ENCODE peak calls at places on chromosomes 16 and 17, in ten cellular contexts. C is CD4-positive, alpha-beta T cell; D is endothelial cell; B is HCT116; O is Calu3; E is cardiac fibroblast; U is body of pancreas; G is ovary; K is RWPE1; S is fibroblast of pulmonary artery. R is an unnamed sample.

GRCh38 chr17:76262732-76263344 is 2.3 kb upstream of the UBALD2 start:
- DNase-seq in C (no peak), D (no peak), B (no peak), O (peak; percentile 81), E (no peak), U (peak; percentile 88), G (no peak), K (no peak), S (no peak), R (no peak)

GRCh38 chr17:71548540-71549190 is 572.2 kb upstream of the SOX9 start:
- DNase-seq in C (no peak), D (no peak), B (no peak), O (no peak), E (no peak), U (no peak), G (no peak), K (peak; percentile 15), S (peak; percentile 0), R (no peak)

GRCh38 chr17:7111784-7112526 is 2.7 kb downstream of the ASGR2 start:
- DNase-seq in C (no peak), D (no peak), B (no peak), O (no peak), E (no peak), U (no peak), G (no peak), K (no peak), S (no peak), R (no peak)

GRCh38 chr17:71522383-71522782 is 598.4 kb upstream of the SOX9 start:
- DNase-seq in C (no peak), D (no peak), B (no peak), O (no peak), E (no peak), U (no peak), G (no peak), K (no peak), S (no peak), R (no peak)

GRCh38 chr17:41835214-41835799 is 725 bp downstream of the NT5C3B start:
- DNase-seq in C (no peak), D (no peak), B (no peak), O (no peak), E (no peak), U (no peak), G (no peak), K (peak; percentile 18), S (no peak), R (no peak)

GRCh38 chr17:70313031-70313430 is 143.7 kb downstream of the KCNJ2 start:
- DNase-seq in C (no peak), D (no peak), B (no peak), O (no peak), E (peak; percentile 13), U (no peak), G (no peak), K (no peak), S (peak; percentile 7), R (no peak)

GRCh38 chr17:1471931-1472727 is 16.1 kb upstream of the CRK start:
- DNase-seq in C (no peak), D (no peak), B (no peak), O (no peak), E (no peak), U (no peak), G (no peak), K (no peak), S (no peak), R (no peak)

GRCh38 chr16:56604966-56605365 is 3.4 kb upstream of the MT2A start:
- DNase-seq in C (no peak), D (no peak), B (no peak), O (no peak), E (no peak), U (no peak), G (no peak), K (no peak), S (no peak), R (no peak)

GRCh38 chr17:80504671-80505413 is 28.4 kb upstream of the NPTX1 start:
- DNase-seq in C (no peak), D (no peak), B (no peak), O (no peak), E (peak; percentile 24), U (no peak), G (no peak), K (no peak), S (peak; percentile 35), R (no peak)
- TF ChIP-seq CTCF in C (no peak), D (no peak), B (no peak), O (no peak), E (peak; percentile 16), U (no peak), G (no peak), K (no peak), S (no peak), R (no peak)

DNA sequence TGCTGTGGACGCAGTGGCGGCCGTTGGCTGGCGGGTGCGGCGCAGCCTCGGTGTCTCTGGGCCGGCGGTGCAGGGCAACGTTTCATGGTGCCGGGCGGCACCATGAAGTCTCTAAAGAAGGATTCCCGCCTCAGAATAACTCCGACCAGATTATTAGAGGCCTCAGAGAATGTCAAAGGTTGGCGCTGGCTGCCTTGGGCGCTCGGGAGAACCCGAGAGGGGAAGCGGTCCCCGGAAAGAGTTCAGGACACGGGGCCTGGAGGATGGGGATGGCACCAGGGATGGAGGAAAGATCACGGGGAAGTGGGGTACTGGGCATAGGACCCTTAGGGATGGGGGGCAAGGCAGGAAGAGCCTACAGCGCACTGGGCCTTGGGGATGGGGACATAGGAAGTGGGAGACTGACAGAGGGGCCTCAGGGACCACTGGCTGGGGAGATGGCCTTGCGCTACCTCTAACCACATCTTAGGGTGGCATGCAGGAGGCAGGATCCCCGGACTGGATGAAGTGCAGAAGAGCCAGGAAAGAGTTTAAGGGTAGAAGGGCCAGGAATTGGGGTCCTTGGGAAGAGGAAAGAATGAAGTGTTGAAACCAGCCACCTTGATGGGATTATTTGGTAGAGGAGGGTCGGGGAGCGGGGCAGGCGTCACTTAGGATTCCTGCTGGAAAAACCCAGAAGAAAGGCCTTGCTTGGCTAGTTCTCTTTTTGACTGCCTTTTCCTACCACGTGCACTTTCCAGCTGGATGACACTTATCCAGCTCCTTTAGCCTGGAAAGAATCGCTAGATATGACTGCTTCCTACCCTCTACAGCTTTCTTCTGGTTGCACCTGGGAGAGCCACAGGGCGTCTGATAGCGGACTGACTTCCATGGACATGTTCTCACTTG is 578 bp downstream of the MYCBPAP start:
- DNase-seq in C (no peak), D (no peak), B (no peak), O (no peak), E (no peak), U (no peak), G (no peak), K (no peak), S (no peak), R (no peak)
- TF ChIP-seq CTCF in C (no peak), D (no peak), B (no peak), O (peak; percentile 42), E (no peak), U (no peak), G (no peak), K (no peak), S (no peak), R (no peak)

GRCh38 chr17:35713069-35713728 is 18.2 kb upstream of the RASL10B start:
- DNase-seq in C (no peak), D (no peak), B (no peak), O (no peak), E (peak; percentile 91), U (peak; percentile 62), G (no peak), K (no peak), S (peak; percentile 91), R (no peak)

GRCh38 chr17:35714988-35715387 is 16.5 kb upstream of the RASL10B start:
- DNase-seq in C (no peak), D (no peak), B (no peak), O (no peak), E (no peak), U (no peak), G (no peak), K (no peak), S (no peak), R (no peak)

GRCh38 chr17:35715416-35715815 is 16.0 kb upstream of the RASL10B start:
- DNase-seq in C (no peak), D (no peak), B (no peak), O (no peak), E (no peak), U (no peak), G (no peak), K (no peak), S (no peak), R (no peak)

GRCh38 chr17:35716897-35717839 is 14.3 kb upstream of the RASL10B start:
- DNase-seq in C (no peak), D (no peak), B (no peak), O (no peak), E (peak; percentile 45), U (peak; percentile 48), G (no peak), K (no peak), S (peak; percentile 23), R (no peak)

DNA sequence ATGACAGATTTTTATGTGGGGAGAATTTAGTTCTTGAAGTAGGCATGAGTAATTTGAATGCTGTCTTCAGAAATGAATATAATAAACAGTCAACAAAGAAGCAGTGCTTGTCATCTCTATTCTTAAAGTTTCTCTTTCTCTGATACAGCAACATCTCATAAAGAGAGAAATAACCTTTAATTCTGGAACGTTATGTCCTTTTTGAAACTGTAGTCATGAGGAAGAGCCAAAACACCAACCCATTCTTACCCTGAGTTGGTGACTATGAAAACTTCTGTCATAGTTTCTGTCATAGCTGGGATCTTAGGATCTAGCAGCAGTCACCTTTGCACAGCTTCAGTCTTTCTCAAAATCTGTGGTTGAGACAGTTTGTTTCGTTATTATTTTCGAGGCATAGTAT is 15.3 kb upstream of the RASL10B start:
- DNase-seq in C (no peak), D (no peak), B (no peak), O (no peak), E (no peak), U (no peak), G (no peak), K (no peak), S (no peak), R (no peak)
- TF ChIP-seq CTCF in C (no peak), D (no peak), B (no peak), O (no peak), E (no peak), U (no peak), G (no peak), K (no peak), S (no peak), R (no peak)

GRCh38 chr17:73482251-73482661 is 162.0 kb downstream of the SDK2 start:
- DNase-seq in C (no peak), D (no peak), B (no peak), O (no peak), E (no peak), U (no peak), G (no peak), K (no peak), S (no peak), R (no peak)

GRCh38 chr17:73478768-73479424 is 165.3 kb downstream of the SDK2 start:
- DNase-seq in C (no peak), D (no peak), B (no peak), O (peak; percentile 18), E (no peak), U (no peak), G (no peak), K (no peak), S (no peak), R (no peak)

GRCh38 chr17:73482674-73483293 is 161.5 kb downstream of the SDK2 start:
- DNase-seq in C (no peak), D (no peak), B (no peak), O (no peak), E (no peak), U (no peak), G (no peak), K (no peak), S (no peak), R (no peak)

GRCh38 chr17:73480740-73481139 is 163.5 kb downstream of the SDK2 start:
- DNase-seq in C (no peak), D (no peak), B (no peak), O (no peak), E (no peak), U (no peak), G (no peak), K (no peak), S (no peak), R (no peak)

DNA sequence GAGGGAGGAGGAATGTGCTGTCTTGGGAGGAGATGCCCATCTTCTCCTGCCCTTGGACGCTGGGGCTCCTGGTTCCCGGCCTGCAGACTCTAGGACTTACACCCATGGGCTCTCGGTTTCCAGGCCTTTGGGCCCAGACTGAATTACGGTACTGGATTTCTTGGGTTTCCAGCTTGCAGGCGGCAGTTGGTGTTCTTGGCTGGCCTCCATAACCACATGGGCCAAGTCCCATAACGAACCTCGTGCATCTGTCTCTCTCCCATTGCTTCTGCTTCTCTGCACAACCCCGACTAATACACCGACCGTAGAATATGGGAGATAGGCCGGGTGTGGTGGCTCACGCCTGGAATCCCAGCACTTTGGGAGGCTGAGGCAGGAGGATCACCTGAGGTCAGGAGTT is 162.6 kb downstream of the SDK2 start:
- DNase-seq in C (no peak), D (no peak), B (no peak), O (no peak), E (no peak), U (no peak), G (no peak), K (no peak), S (no peak), R (no peak)
- TF ChIP-seq CTCF in C (no peak), D (no peak), B (no peak), O (no peak), E (no peak), U (no peak), G (no peak), K (no peak), S (no peak), R (no peak)

R was measured in progenitor cell of endocrine pancreas.